ENCODE peak calls at places on chromosomes 6 and 20, in nine cellular contexts. L, K, D, I, Z, F, N, P and G are unnamed samples.

GRCh38 chr20:5504061-5504739 is 187.4 kb upstream of the PROKR2 start:
- DNase-seq in L (no peak), K (no peak), D (peak), I (peak), Z (peak), F (peak), N (no peak), P (no peak), G (peak)

GRCh38 chr6:115720900-115721299 is 339.8 kb downstream of the FRK start:
- DNase-seq in L (no peak), K (no peak), D (no peak), I (no peak), Z (no peak), F (no peak), N (no peak), P (no peak), G (no peak)

GRCh38 chr6:156809034-156809433 is 31.9 kb downstream of the ARID1B start:
- DNase-seq in L (no peak), K (no peak), D (peak), I (peak), Z (peak), F (no peak), N (no peak), P (no peak), G (peak)

GRCh38 chr6:50720623-50721022 is 7.3 kb downstream of the TFAP2D start:
- DNase-seq in L (no peak), K (no peak), D (peak), I (no peak), Z (no peak), F (no peak), N (no peak), P (no peak), G (peak)

GRCh38 chr6:122438975-122439374 is 32.6 kb downstream of the SERINC1 start:
- DNase-seq in L (no peak), K (no peak), D (no peak), I (no peak), Z (no peak), F (no peak), N (no peak), P (no peak), G (no peak)

GRCh38 chr20:24098886-24099285 is 110.3 kb upstream of the GGTLC1 start:
- DNase-seq in L (no peak), K (no peak), D (no peak), I (peak), Z (no peak), F (no peak), N (no peak), P (no peak), G (peak)

GRCh38 chr6:106520711-106521367 is 108.5 kb downstream of the RTN4IP1 start:
- DNase-seq in L (peak), K (peak), D (peak), I (no peak), Z (no peak), F (no peak), N (no peak), P (no peak), G (no peak)

GRCh38 chr20:25178563-25179438 is 16.7 kb upstream of the ENTPD6 start:
- DNase-seq in L (no peak), K (no peak), D (peak), I (peak), Z (peak), F (peak), N (peak), P (peak), G (peak)

GRCh38 chr20:354298-354977 is 7.5 kb downstream of the NRSN2 start:
- DNase-seq in L (peak), K (peak), D (peak), I (peak), Z (peak), F (peak), N (peak), P (no peak), G (peak)

GRCh38 chr20:13771853-13772453 is 12.8 kb downstream of the ESF1 start:
- DNase-seq in L (no peak), K (no peak), D (no peak), I (peak), Z (no peak), F (no peak), N (peak), P (no peak), G (peak)

GRCh38 chr20:34491932-34492509 is 24.2 kb upstream of the DYNLRB1 start:
- DNase-seq in L (no peak), K (no peak), D (no peak), I (no peak), Z (no peak), F (no peak), N (no peak), P (no peak), G (no peak)

GRCh38 chr6:90610671-90611542 is 24.0 kb upstream of the MAP3K7 start:
- DNase-seq in L (no peak), K (peak), D (peak), I (peak), Z (peak), F (no peak), N (no peak), P (no peak), G (peak)